ENCODE peak calls at places on chromosomes 16 and 17, in eight cellular contexts. H, V, T, L, W, E, Y and S are unnamed samples.

GRCh38 chr17:81153340-81153803 is 11.9 kb upstream of the PVALEF start:
- DNase-seq in E (no peak), L (peak; percentile 32), W (peak; percentile 58), V (no peak), Y (no peak), H (no peak), T (no peak), S (no peak)

GRCh38 chr16:25838724-25839186 is 147.0 kb downstream of the HS3ST4 start:
- DNase-seq in V (no peak), T (peak; percentile 22), E (peak; percentile 4), H (peak; percentile 19), Y (peak; percentile 22), L (no peak), W (peak; percentile 19), S (no peak)

GRCh38 chr17:80649200-80649644 is 104.6 kb downstream of the RPTOR start:
- DNase-seq in E (peak; percentile 14), Y (no peak), W (no peak), V (no peak), T (no peak), L (no peak), H (no peak), S (no peak)

GRCh38 chr17:55962931-55963378 is 190.3 kb upstream of the ANKFN1 start:
- DNase-seq in T (no peak), H (no peak), Y (no peak), E (no peak), W (no peak), L (no peak), V (no peak), S (no peak)

GRCh38 chr16:7405166-7405565 is 72.5 kb downstream of the RBFOX1 start:
- DNase-seq in Y (no peak), H (no peak), V (no peak), L (no peak), T (no peak), E (no peak), W (no peak), S (no peak)

GRCh38 chr16:78321611-78322010 is 222.2 kb downstream of the WWOX start:
- DNase-seq in E (no peak), W (no peak), H (no peak), Y (no peak), T (no peak), L (no peak), V (no peak), S (no peak)

GRCh38 chr16:48053346-48053745 is 102.4 kb downstream of the ABCC12 start:
- DNase-seq in T (peak; percentile 20), Y (no peak), E (no peak), L (no peak), H (no peak), V (no peak), W (no peak), S (no peak)

GRCh38 chr16:74748710-74749073 is 25.9 kb downstream of the FA2H start:
- DNase-seq in Y (no peak), H (no peak), L (no peak), W (no peak), T (no peak), V (no peak), E (no peak), S (no peak)

GRCh38 chr17:17567631-17568030 is 23.9 kb downstream of the PEMT start:
- DNase-seq in W (no peak), Y (no peak), L (no peak), T (peak; percentile 92), V (no peak), H (no peak), E (no peak), S (no peak)

GRCh38 chr16:72743011-72743761 is 304.7 kb downstream of the ZFHX3 start:
- DNase-seq in H (no peak), T (no peak), W (no peak), V (no peak), Y (no peak), L (no peak), E (no peak), S (no peak)

GRCh38 chr16:68991075-68991474 is 114.4 kb upstream of the HAS3 start:
- DNase-seq in V (no peak), H (no peak), T (no peak), W (no peak), Y (no peak), E (no peak), L (no peak), S (no peak)

GRCh38 chr16:85005278-85006069 is 5.9 kb downstream of the ZDHHC7 start:
- DNase-seq in E (no peak), L (no peak), Y (no peak), V (no peak), W (no peak), T (peak; percentile 58), H (no peak), S (no peak)

GRCh38 chr16:56625140-56625942 is at the start of gene MT1E:
- DNase-seq in V (no peak), H (no peak), L (no peak), Y (peak; percentile 55), T (peak; percentile 87), W (no peak), E (peak; percentile 82), S (peak; percentile 56)

GRCh38 chr16:85979605-85980004 is 80.6 kb downstream of the IRF8 start:
- DNase-seq in Y (no peak), V (no peak), T (no peak), H (no peak), E (no peak), W (no peak), L (no peak), S (no peak)

GRCh38 chr17:73770115-73770848 is 126.0 kb upstream of the SDK2 start:
- DNase-seq in W (no peak), E (no peak), L (no peak), H (peak; percentile 57), T (peak; percentile 14), V (peak; percentile 93), Y (no peak), S (no peak)

GRCh38 chr16:85800321-85800669 is 800 bp downstream of the COX4I1 start:
- DNase-seq in H (no peak), L (no peak), W (no peak), Y (no peak), T (no peak), V (no peak), E (peak; percentile 26), S (peak; percentile 13)

GRCh38 chr16:77596243-77596642 is 126.1 kb upstream of the NUDT7 start:
- DNase-seq in E (no peak), V (no peak), Y (no peak), L (no peak), W (no peak), T (peak; percentile 75), H (no peak), S (no peak)

GRCh38 chr17:49342575-49342936 is 19.5 kb downstream of the ZNF652 start:
- DNase-seq in W (no peak), E (no peak), T (no peak), L (no peak), H (no peak), V (no peak), Y (no peak), S (no peak)

GRCh38 chr17:46732754-46733398 is 85.6 kb downstream of the WNT3 start:
- DNase-seq in L (no peak), V (no peak), H (no peak), Y (no peak), T (no peak), E (no peak), W (no peak), S (no peak)

GRCh38 chr16:47254771-47255170 is 111.0 kb upstream of the NETO2 start:
- DNase-seq in V (no peak), E (no peak), T (no peak), Y (no peak), H (no peak), L (no peak), W (no peak), S (no peak)

GRCh38 chr17:40922239-40922638 is 15.2 kb downstream of the KRT23 start:
- DNase-seq in E (no peak), T (peak; percentile 73), H (peak; percentile 82), L (no peak), W (no peak), V (no peak), Y (no peak), S (no peak)

GRCh38 chr16:4350787-4351659 is at the start of gene PAM16:
- DNase-seq in T (peak; percentile 91), W (peak; percentile 95), E (peak; percentile 98), Y (peak; percentile 98), L (peak; percentile 95), V (peak; percentile 99), H (peak; percentile 85), S (peak; percentile 99)

GRCh38 chr17:16486373-16487250 is 5.4 kb downstream of the LRRC75A start:
- DNase-seq in V (no peak), L (no peak), E (no peak), H (no peak), T (peak; percentile 66), Y (no peak), W (no peak), S (no peak)

GRCh38 chr17:40648326-40648968 is 829 bp upstream of the SMARCE1 start:
- DNase-seq in E (no peak), L (no peak), H (peak; percentile 28), W (no peak), V (no peak), Y (peak; percentile 5), T (peak; percentile 19), S (no peak)